ENCODE peak calls at places on chromosome 21, in nine cellular contexts. X is RCC 7860; G is activated naive CD4-positive, alpha-beta T cell; C is SHP77; H is GM06990; P is GM13977; R is psoas muscle; Z is fibroblast of lung; Y is HEK293T. S is an unnamed sample.

GRCh38 chr21:42269382-42269781 is 45.8 kb downstream of the TFF3 start:
- DNase-seq in X (no peak), H (no peak), Y (no peak), R (peak), P (no peak), Z (no peak), G (no peak), C (no peak), S (no peak)

GRCh38 chr21:32423320-32423719 is 10.8 kb downstream of the EVA1C start:
- DNase-seq in C (no peak), X (no peak), Y (no peak), Z (peak), H (no peak), R (no peak), G (no peak), P (no peak), S (no peak)

GRCh38 chr21:44630440-44630839 is 3.5 kb downstream of the KRTAP10-9 start:
- DNase-seq in P (no peak), Z (no peak), H (no peak), Y (no peak), C (no peak), G (no peak), X (no peak), R (no peak), S (no peak)

GRCh38 chr21:45525910-45526306 is 16.3 kb downstream of the SLC19A1 start:
- DNase-seq in Z (no peak), G (no peak), Y (no peak), R (peak), H (no peak), P (no peak), C (no peak), X (no peak), S (no peak)

GRCh38 chr21:37367758-37368535 is 1.4 kb downstream of the DYRK1A start:
- DNase-seq in Y (no peak), C (no peak), P (peak), X (peak), R (peak), Z (peak), G (no peak), H (peak), S (peak)

GRCh38 chr21:44510508-44511218 is 29.3 kb downstream of the KRTAP10-1 start:
- DNase-seq in H (peak), Y (peak), P (peak), G (peak), C (peak), Z (no peak), R (peak), X (no peak), S (peak)

GRCh38 chr21:39348355-39349210 is at the start of gene HMGN1:
- DNase-seq in P (peak), C (peak), H (peak), Z (peak), R (peak), Y (peak), G (peak), X (peak), S (peak)

GRCh38 chr21:44994581-44995171 is 54.8 kb downstream of the SLX9 start:
- DNase-seq in G (no peak), P (no peak), C (no peak), Z (no peak), R (peak), X (no peak), H (no peak), Y (no peak), S (no peak)

GRCh38 chr21:32370971-32371766 is 21.6 kb downstream of the URB1 start:
- DNase-seq in Z (peak), C (no peak), X (no peak), Y (no peak), P (no peak), G (no peak), H (no peak), R (no peak), S (no peak)

GRCh38 chr21:46420241-46421190 is 38.2 kb upstream of the DIP2A start:
- DNase-seq in P (no peak), X (no peak), Y (no peak), R (peak), C (no peak), H (no peak), G (no peak), Z (no peak), S (no peak)

S was measured in ACHN.